ENCODE peak calls at places on chromosomes 12 and 14, in four cellular contexts. J is GM18507; L is CD8-positive, alpha-beta memory T cell; C is T-helper 1 cell. H is an unnamed sample.

GRCh38 chr12:63917864-63918742 is 73.6 kb downstream of the SRGAP1 start:
- DNase-seq in J (no peak), L (no peak), C (no peak), H (no peak)

GRCh38 chr14:86038401-86038985 is 508.5 kb downstream of the FLRT2 start:
- DNase-seq in J (no peak), L (peak; percentile 47), C (peak; percentile 5), H (peak; percentile 9)

GRCh38 chr12:122963928-122964240 is 2.4 kb downstream of the ABCB9 start:
- DNase-seq in J (no peak), L (no peak), C (no peak), H (no peak)

GRCh38 chr12:64895541-64895940 is 71.1 kb downstream of the TBC1D30 start:
- DNase-seq in J (no peak), L (no peak), C (no peak), H (no peak)

GRCh38 chr14:86683525-86683924 is 1153.6 kb downstream of the FLRT2 start:
- DNase-seq in J (no peak), L (no peak), C (no peak), H (no peak)

GRCh38 chr14:91399868-91400640 is 17.6 kb downstream of the CCDC88C start:
- DNase-seq in J (no peak), L (peak; percentile 66), C (peak; percentile 39), H (no peak)

GRCh38 chr14:65281991-65282908 is 130.3 kb upstream of the FUT8 start:
- DNase-seq in J (no peak), L (no peak), C (no peak), H (no peak)

GRCh38 chr12:76573840-76574373 is 14.3 kb upstream of the OSBPL8 start:
- DNase-seq in J (no peak), L (no peak), C (no peak), H (no peak)

GRCh38 chr14:102272392-102272791 is 32.6 kb downstream of the MOK start:
- DNase-seq in J (no peak), L (no peak), C (no peak), H (no peak)

GRCh38 chr12:51391047-51391837 is at the start of gene GALNT6:
- DNase-seq in J (peak; percentile 70), L (peak; percentile 80), C (peak; percentile 67), H (peak; percentile 75)

GRCh38 chr14:95319312-95320075 is at the start of gene CLMN:
- DNase-seq in J (no peak), L (peak; percentile 55), C (peak; percentile 6), H (peak; percentile 15)